ENCODE peak calls at places on chromosomes 16 and 17, in eight cellular contexts. Q, B, Y, V, C, T, L and D are unnamed samples.

GRCh38 chr17:7894226-7894625 is 5.6 kb downstream of the CHD3 start:
- DNase-seq in Q (no peak), B (no peak), Y (no peak), V (no peak), C (no peak), T (no peak), L (no peak), D (no peak)

GRCh38 chr17:43129671-43130010 is 4.5 kb upstream of the BRCA1 start:
- DNase-seq in Q (no peak), B (no peak), Y (no peak), V (no peak), C (no peak), T (no peak), L (no peak), D (no peak)

GRCh38 chr17:33447090-33447489 is 154.0 kb upstream of the ASIC2 start:
- DNase-seq in Q (no peak), B (no peak), Y (no peak), V (no peak), C (no peak), T (no peak), L (no peak), D (no peak)

GRCh38 chr16:27335349-27336052 is 21.7 kb downstream of the IL4R start:
- DNase-seq in Q (no peak), B (no peak), Y (no peak), V (no peak), C (no peak), T (no peak), L (no peak), D (no peak)

GRCh38 chr16:24463196-24463945 is 76.0 kb upstream of the RBBP6 start:
- DNase-seq in Q (no peak), B (no peak), Y (no peak), V (no peak), C (no peak), T (no peak), L (no peak), D (no peak)

GRCh38 chr17:50534222-50534978 is 1.9 kb downstream of the EPN3 start:
- DNase-seq in Q (no peak), B (peak), Y (no peak), V (no peak), C (no peak), T (no peak), L (no peak), D (no peak)

GRCh38 chr17:49834118-49834743 is 13.6 kb downstream of the TAC4 start:
- DNase-seq in Q (no peak), B (no peak), Y (no peak), V (no peak), C (no peak), T (no peak), L (no peak), D (no peak)

GRCh38 chr17:20996724-20997615 is 45.8 kb downstream of the USP22 start:
- DNase-seq in Q (no peak), B (no peak), Y (no peak), V (no peak), C (no peak), T (no peak), L (no peak), D (no peak)

GRCh38 chr17:39946551-39947330 is 16.1 kb upstream of the GSDMA start:
- DNase-seq in Q (no peak), B (no peak), Y (no peak), V (no peak), C (no peak), T (no peak), L (no peak), D (no peak)

GRCh38 chr16:72371307-72372081 is 199.5 kb upstream of the PMFBP1 start:
- DNase-seq in Q (no peak), B (no peak), Y (no peak), V (no peak), C (peak), T (no peak), L (no peak), D (no peak)

GRCh38 chr17:66255112-66255511 is 25.9 kb upstream of the APOH start:
- DNase-seq in Q (no peak), B (peak), Y (peak), V (no peak), C (peak), T (peak), L (no peak), D (no peak)

GRCh38 chr16:14608604-14609003 is 21.5 kb downstream of the PARN start:
- DNase-seq in Q (no peak), B (no peak), Y (no peak), V (no peak), C (no peak), T (no peak), L (no peak), D (no peak)

GRCh38 chr17:67700037-67700436 is 17.7 kb upstream of the NOL11 start:
- DNase-seq in Q (no peak), B (no peak), Y (no peak), V (no peak), C (no peak), T (no peak), L (no peak), D (no peak)

GRCh38 chr16:89349947-89350633 is 132.6 kb downstream of the ZNF778 start:
- DNase-seq in Q (no peak), B (no peak), Y (no peak), V (no peak), C (no peak), T (no peak), L (no peak), D (no peak)

GRCh38 chr16:57282510-57283213 is 1.8 kb downstream of the PLLP start:
- DNase-seq in Q (no peak), B (no peak), Y (no peak), V (no peak), C (no peak), T (no peak), L (no peak), D (no peak)

GRCh38 chr17:3635474-3636153 is 436 bp downstream of the SHPK start:
- DNase-seq in Q (no peak), B (no peak), Y (no peak), V (no peak), C (no peak), T (no peak), L (no peak), D (no peak)

GRCh38 chr17:7834891-7835817 is 1.1 kb downstream of the KDM6B start:
- DNase-seq in Q (peak), B (peak), Y (peak), V (peak), C (peak), T (peak), L (peak), D (no peak)

GRCh38 chr16:4936991-4937781 is at the start of gene PPL:
- DNase-seq in Q (no peak), B (no peak), Y (peak), V (no peak), C (peak), T (peak), L (no peak), D (no peak)

GRCh38 chr17:3685174-3685812 is 10.7 kb downstream of the P2RX5 start:
- DNase-seq in Q (no peak), B (no peak), Y (no peak), V (no peak), C (no peak), T (no peak), L (no peak), D (no peak)

GRCh38 chr17:81256616-81257015 is 17.5 kb downstream of the NDUFAF8 start:
- DNase-seq in Q (no peak), B (no peak), Y (no peak), V (no peak), C (no peak), T (no peak), L (no peak), D (no peak)

GRCh38 chr16:12425134-12425941 is 378.3 kb downstream of the CPPED1 start:
- DNase-seq in Q (no peak), B (no peak), Y (no peak), V (no peak), C (no peak), T (no peak), L (no peak), D (no peak)

GRCh38 chr16:55401036-55401435 is 77.0 kb downstream of the IRX6 start:
- DNase-seq in Q (no peak), B (no peak), Y (no peak), V (no peak), C (no peak), T (no peak), L (no peak), D (no peak)

GRCh38 chr17:79220201-79220714 is 145.6 kb downstream of the ENGASE start:
- DNase-seq in Q (no peak), B (no peak), Y (no peak), V (no peak), C (no peak), T (no peak), L (no peak), D (no peak)

GRCh38 chr16:50169555-50170096 is 16.5 kb downstream of the TENT4B start:
- DNase-seq in Q (peak), B (no peak), Y (no peak), V (no peak), C (no peak), T (no peak), L (no peak), D (no peak)

GRCh38 chr17:64355536-64356303 is 34.9 kb downstream of the PECAM1 start:
- DNase-seq in Q (no peak), B (peak), Y (no peak), V (no peak), C (no peak), T (no peak), L (no peak), D (no peak)

GRCh38 chr16:721765-722481 is 977 bp downstream of the ANTKMT start:
- DNase-seq in Q (no peak), B (no peak), Y (no peak), V (no peak), C (no peak), T (no peak), L (no peak), D (no peak)

GRCh38 chr16:19116711-19117449 is 3.1 kb downstream of the ITPRIPL2 start:
- DNase-seq in Q (no peak), B (no peak), Y (no peak), V (no peak), C (no peak), T (no peak), L (no peak), D (no peak)

GRCh38 chr17:80652751-80653330 is 108.2 kb downstream of the RPTOR start:
- DNase-seq in Q (no peak), B (no peak), Y (no peak), V (no peak), C (no peak), T (no peak), L (no peak), D (no peak)

GRCh38 chr17:65457635-65458257 is 103.7 kb downstream of the AXIN2 start:
- DNase-seq in Q (no peak), B (no peak), Y (no peak), V (no peak), C (no peak), T (no peak), L (no peak), D (no peak)

GRCh38 chr17:14225153-14226004 is 11.3 kb downstream of the CDRT15 start:
- DNase-seq in Q (no peak), B (no peak), Y (no peak), V (no peak), C (no peak), T (no peak), L (no peak), D (no peak)

GRCh38 chr16:5216681-5217080 is 119.1 kb upstream of the EEF2KMT start:
- DNase-seq in Q (no peak), B (no peak), Y (no peak), V (no peak), C (no peak), T (no peak), L (no peak), D (no peak)

GRCh38 chr17:13154403-13154802 is 136.6 kb upstream of the ELAC2 start:
- DNase-seq in Q (no peak), B (no peak), Y (no peak), V (no peak), C (peak), T (no peak), L (no peak), D (no peak)

GRCh38 chr17:34892864-34893263 is 68.4 kb downstream of the CCT6B start:
- DNase-seq in Q (no peak), B (peak), Y (no peak), V (no peak), C (no peak), T (no peak), L (no peak), D (no peak)

GRCh38 chr17:75224983-75225382 is 19.5 kb downstream of the NUP85 start:
- DNase-seq in Q (no peak), B (no peak), Y (no peak), V (no peak), C (no peak), T (no peak), L (no peak), D (no peak)

GRCh38 chr17:79818026-79818758 is 21.0 kb downstream of the CBX4 start:
- DNase-seq in Q (no peak), B (no peak), Y (no peak), V (no peak), C (no peak), T (no peak), L (no peak), D (no peak)

GRCh38 chr17:49035470-49036269 is 38.5 kb downstream of the IGF2BP1 start:
- DNase-seq in Q (no peak), B (peak), Y (peak), V (no peak), C (no peak), T (peak), L (no peak), D (peak)

GRCh38 chr16:55009581-55009980 is 78.9 kb downstream of the IRX5 start:
- DNase-seq in Q (no peak), B (no peak), Y (no peak), V (no peak), C (no peak), T (no peak), L (no peak), D (no peak)

GRCh38 chr17:15377200-15377599 is 35.8 kb upstream of the TEKT3 start:
- DNase-seq in Q (no peak), B (no peak), Y (no peak), V (no peak), C (no peak), T (no peak), L (no peak), D (no peak)